ENCODE peak calls at places on chromosomes 11 and 22, in eight cellular contexts. T, V, P, B, J, S, U and O are unnamed samples.

GRCh38 chr22:37088750-37089408 is 20.6 kb downstream of the TMPRSS6 start:
- DNase-seq in T (no peak), V (no peak), P (no peak), B (no peak), J (no peak), S (no peak), U (no peak), O (no peak)

GRCh38 chr11:77515063-77515462 is 41.2 kb upstream of the PAK1 start:
- DNase-seq in T (no peak), V (no peak), P (no peak), B (no peak), J (no peak), S (no peak), U (no peak), O (no peak)

GRCh38 chr11:87889126-87889525 is 286.1 kb downstream of the RAB38 start:
- DNase-seq in T (no peak), V (no peak), P (no peak), B (no peak), J (no peak), S (no peak), U (no peak), O (no peak)

GRCh38 chr11:17673951-17674350 is 45.4 kb upstream of the MYOD1 start:
- DNase-seq in T (no peak), V (no peak), P (no peak), B (no peak), J (no peak), S (no peak), U (no peak), O (no peak)

GRCh38 chr11:19703211-19703610 is 9.4 kb upstream of the NAV2 start:
- DNase-seq in T (peak), V (no peak), P (peak), B (peak), J (no peak), S (no peak), U (no peak), O (no peak)

GRCh38 chr11:29282088-29282487 is 734.7 kb downstream of the KCNA4 start:
- DNase-seq in T (no peak), V (no peak), P (peak), B (peak), J (peak), S (peak), U (no peak), O (peak)

GRCh38 chr22:50146440-50147228 is 23.9 kb upstream of the PANX2 start:
- DNase-seq in T (peak), V (peak), P (peak), B (peak), J (peak), S (peak), U (no peak), O (peak)

GRCh38 chr11:106178361-106178760 is 100.9 kb downstream of the AASDHPPT start:
- DNase-seq in T (no peak), V (no peak), P (no peak), B (no peak), J (no peak), S (no peak), U (no peak), O (no peak)

GRCh38 chr11:116170526-116171120 is 602.2 kb downstream of the BUD13 start:
- DNase-seq in T (no peak), V (no peak), P (no peak), B (no peak), J (no peak), S (no peak), U (no peak), O (no peak)

GRCh38 chr11:1219836-1220810 is 2.7 kb upstream of the MUC5B start:
- DNase-seq in T (peak), V (no peak), P (no peak), B (no peak), J (peak), S (no peak), U (no peak), O (no peak)

GRCh38 chr11:14746857-14747256 is 103.3 kb downstream of the PDE3B start:
- DNase-seq in T (no peak), V (no peak), P (no peak), B (no peak), J (no peak), S (no peak), U (no peak), O (no peak)

GRCh38 chr11:115527534-115528125 is 23.4 kb upstream of the CADM1 start:
- DNase-seq in T (no peak), V (no peak), P (no peak), B (no peak), J (no peak), S (no peak), U (no peak), O (no peak)

GRCh38 chr11:2458321-2458720 is 13.5 kb downstream of the KCNQ1 start:
- DNase-seq in T (no peak), V (no peak), P (no peak), B (no peak), J (no peak), S (no peak), U (no peak), O (no peak)

GRCh38 chr22:47631571-47632102 is 869.2 kb downstream of the TBC1D22A start:
- DNase-seq in T (no peak), V (no peak), P (no peak), B (no peak), J (no peak), S (no peak), U (no peak), O (no peak)

GRCh38 chr11:47233989-47234668 is 14.5 kb downstream of the ACP2 start:
- DNase-seq in T (no peak), V (no peak), P (peak), B (peak), J (peak), S (no peak), U (no peak), O (no peak)
- TF ChIP-seq CTCF in T (no peak), V (no peak), P (peak), B (peak), J (peak), S (peak), U (no peak), O (peak)

GRCh38 chr11:94730153-94730552 is 38.0 kb upstream of the AMOTL1 start:
- DNase-seq in T (no peak), V (no peak), P (no peak), B (no peak), J (no peak), S (no peak), U (no peak), O (no peak)

GRCh38 chr11:94729352-94729751 is 38.8 kb upstream of the AMOTL1 start:
- DNase-seq in T (no peak), V (no peak), P (no peak), B (no peak), J (no peak), S (no peak), U (no peak), O (no peak)

GRCh38 chr11:94725071-94725470 is 43.1 kb upstream of the AMOTL1 start:
- DNase-seq in T (no peak), V (no peak), P (peak), B (no peak), J (no peak), S (no peak), U (no peak), O (no peak)

GRCh38 chr11:94727766-94728165 is 40.4 kb upstream of the AMOTL1 start:
- DNase-seq in T (no peak), V (no peak), P (no peak), B (no peak), J (no peak), S (no peak), U (no peak), O (no peak)

DNA sequence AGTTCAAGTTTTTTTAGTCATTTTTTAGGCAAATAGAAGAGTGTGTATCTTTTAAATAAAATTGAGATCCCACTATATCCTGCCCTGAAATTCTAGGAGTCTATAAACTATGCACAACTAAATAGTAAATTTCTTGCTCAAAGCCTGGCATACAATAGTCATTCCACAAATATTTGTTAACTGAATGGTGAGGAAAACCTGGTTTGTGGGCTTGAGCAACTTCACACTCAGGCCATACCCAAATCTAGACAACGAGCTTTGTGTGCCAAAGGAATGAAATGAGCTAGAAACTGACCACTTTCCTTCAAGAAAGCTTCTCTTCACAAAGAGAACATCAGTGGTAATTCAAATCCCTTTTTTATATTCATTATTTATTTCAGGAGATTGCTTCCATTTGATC is 39.6 kb upstream of the AMOTL1 start:
- DNase-seq in T (no peak), V (no peak), P (peak), B (no peak), J (peak), S (no peak), U (no peak), O (no peak)
- TF ChIP-seq CTCF in T (no peak), V (no peak), P (no peak), B (no peak), J (no peak), S (no peak), U (no peak), O (no peak)

DNA sequence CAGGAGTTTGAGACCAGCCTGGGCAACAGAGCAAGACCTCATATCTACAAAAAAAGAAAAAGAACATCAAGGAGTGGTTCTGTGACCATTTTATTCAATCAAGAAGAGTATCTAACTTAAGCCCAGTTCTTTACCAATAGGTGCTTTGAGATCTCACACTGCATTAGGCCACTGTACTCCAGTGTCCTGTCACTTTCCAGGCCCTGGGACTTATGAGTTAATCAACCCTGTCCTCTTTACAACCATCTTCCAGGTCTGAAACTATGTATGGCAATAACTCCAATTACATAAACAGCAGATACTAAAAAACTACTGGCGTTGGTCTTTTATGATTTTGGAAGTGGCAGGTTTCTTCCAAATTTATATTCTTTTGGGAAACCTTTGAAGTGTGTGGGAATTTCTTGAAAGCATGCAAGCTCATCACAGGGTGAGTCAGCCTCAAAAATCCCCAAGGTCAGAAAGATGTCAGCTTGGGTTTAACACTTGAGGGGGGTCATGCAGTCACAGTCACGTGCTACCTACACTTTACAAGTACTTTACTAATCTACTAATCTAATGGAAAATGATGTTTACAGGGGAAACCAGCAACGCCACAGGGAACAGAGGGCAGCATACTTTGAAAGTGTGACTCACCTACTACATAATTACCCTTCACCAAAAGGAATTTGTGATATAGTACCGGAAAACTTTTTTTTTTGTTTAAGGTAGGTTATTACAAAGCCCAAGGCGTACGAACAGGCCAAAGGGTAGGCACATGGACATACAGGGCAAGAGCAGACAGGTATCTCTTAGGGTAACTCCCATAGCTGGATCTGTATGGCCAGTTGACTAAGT is 15.6 kb downstream of the PISD start:
- DNase-seq in T (no peak), V (no peak), P (peak), B (peak), J (peak), S (peak), U (no peak), O (peak)
- TF ChIP-seq CTCF in T (no peak), V (no peak), P (no peak), B (no peak), J (no peak), S (no peak), U (no peak), O (no peak)

GRCh38 chr22:31243339-31244043 is 31.4 kb downstream of the LIMK2 start:
- DNase-seq in T (no peak), V (no peak), P (peak), B (no peak), J (no peak), S (no peak), U (no peak), O (no peak)
- TF ChIP-seq CTCF in T (no peak), V (no peak), P (no peak), B (no peak), J (no peak), S (no peak), U (no peak), O (no peak)

GRCh38 chr22:42901790-42902508 is 44.9 kb upstream of the ARFGAP3 start:
- DNase-seq in T (no peak), V (no peak), P (no peak), B (no peak), J (no peak), S (no peak), U (no peak), O (no peak)
- TF ChIP-seq CTCF in T (no peak), V (no peak), P (peak), B (no peak), J (peak), S (peak), U (peak), O (peak)